ENCODE peak calls at places on chromosomes 1 and 21, in seven cellular contexts. One of them, this sample, is unnamed.

GRCh38 chr1:173638043-173639021 is 3.2 kb downstream of the TEX50 start:
- DNase-seq in RPMI7951: no peak
- DNase-seq in CD8-positive, alpha-beta T cell: no peak
- DNase-seq in HEK293T: no peak
- DNase-seq in AG10803: no peak
- DNase-seq in suprapubic skin: no peak
- DNase-seq in iPS-NIHi11: no peak
- DNase-seq in this sample: no peak

GRCh38 chr21:45091540-45092322 is 17.4 kb downstream of the ADARB1 start:
- DNase-seq in RPMI7951: no peak
- DNase-seq in CD8-positive, alpha-beta T cell: no peak
- DNase-seq in HEK293T: no peak
- DNase-seq in AG10803: peak
- DNase-seq in suprapubic skin: no peak
- DNase-seq in iPS-NIHi11: no peak
- DNase-seq in this sample: no peak

GRCh38 chr1:118989878-118990378 is 1.8 kb upstream of the TBX15 start:
- DNase-seq in RPMI7951: no peak
- DNase-seq in CD8-positive, alpha-beta T cell: no peak
- DNase-seq in HEK293T: no peak
- DNase-seq in AG10803: peak
- DNase-seq in suprapubic skin: no peak
- DNase-seq in iPS-NIHi11: peak
- DNase-seq in this sample: peak

GRCh38 chr1:151827853-151828252 is 3.7 kb downstream of the RORC start:
- DNase-seq in RPMI7951: no peak
- DNase-seq in CD8-positive, alpha-beta T cell: no peak
- DNase-seq in HEK293T: no peak
- DNase-seq in AG10803: no peak
- DNase-seq in suprapubic skin: no peak
- DNase-seq in iPS-NIHi11: no peak
- DNase-seq in this sample: no peak

GRCh38 chr21:36966846-36967657 is 583 bp upstream of the HLCS start:
- DNase-seq in RPMI7951: no peak
- DNase-seq in CD8-positive, alpha-beta T cell: no peak
- DNase-seq in HEK293T: no peak
- DNase-seq in AG10803: no peak
- DNase-seq in suprapubic skin: peak
- DNase-seq in iPS-NIHi11: no peak
- DNase-seq in this sample: peak

GRCh38 chr1:162019006-162019405 is 4.7 kb downstream of the OLFML2B start:
- DNase-seq in RPMI7951: peak
- DNase-seq in CD8-positive, alpha-beta T cell: no peak
- DNase-seq in HEK293T: no peak
- DNase-seq in AG10803: peak
- DNase-seq in suprapubic skin: no peak
- DNase-seq in iPS-NIHi11: no peak
- DNase-seq in this sample: no peak

GRCh38 chr1:8989821-8990220 is 36.4 kb downstream of the SLC2A7 start:
- DNase-seq in RPMI7951: peak
- DNase-seq in CD8-positive, alpha-beta T cell: no peak
- DNase-seq in HEK293T: no peak
- DNase-seq in AG10803: no peak
- DNase-seq in suprapubic skin: no peak
- DNase-seq in iPS-NIHi11: no peak
- DNase-seq in this sample: no peak

GRCh38 chr1:223770621-223771315 is 58.4 kb downstream of the CAPN2 start:
- DNase-seq in RPMI7951: no peak
- DNase-seq in CD8-positive, alpha-beta T cell: no peak
- DNase-seq in HEK293T: no peak
- DNase-seq in AG10803: no peak
- DNase-seq in suprapubic skin: no peak
- DNase-seq in iPS-NIHi11: no peak
- DNase-seq in this sample: no peak

GRCh38 chr1:225882699-225883615 is 777 bp upstream of the TMEM63A start:
- DNase-seq in RPMI7951: peak
- DNase-seq in CD8-positive, alpha-beta T cell: peak
- DNase-seq in HEK293T: peak
- DNase-seq in AG10803: peak
- DNase-seq in suprapubic skin: peak
- DNase-seq in iPS-NIHi11: peak
- DNase-seq in this sample: peak

GRCh38 chr1:168245042-168245441 is 19.2 kb downstream of the SFT2D2 start:
- DNase-seq in RPMI7951: no peak
- DNase-seq in CD8-positive, alpha-beta T cell: no peak
- DNase-seq in HEK293T: no peak
- DNase-seq in AG10803: no peak
- DNase-seq in suprapubic skin: no peak
- DNase-seq in iPS-NIHi11: no peak
- DNase-seq in this sample: no peak

GRCh38 chr1:107750364-107750959 is 214.5 kb downstream of the VAV3 start:
- DNase-seq in RPMI7951: peak
- DNase-seq in CD8-positive, alpha-beta T cell: no peak
- DNase-seq in HEK293T: peak
- DNase-seq in AG10803: peak
- DNase-seq in suprapubic skin: no peak
- DNase-seq in iPS-NIHi11: peak
- DNase-seq in this sample: peak

GRCh38 chr1:160408864-160409263 is 8.5 kb downstream of the VANGL2 start:
- DNase-seq in RPMI7951: no peak
- DNase-seq in CD8-positive, alpha-beta T cell: no peak
- DNase-seq in HEK293T: no peak
- DNase-seq in AG10803: no peak
- DNase-seq in suprapubic skin: no peak
- DNase-seq in iPS-NIHi11: no peak
- DNase-seq in this sample: no peak

GRCh38 chr1:86504130-86504479 is 35.4 kb downstream of the CLCA1 start:
- DNase-seq in RPMI7951: no peak
- DNase-seq in CD8-positive, alpha-beta T cell: no peak
- DNase-seq in HEK293T: no peak
- DNase-seq in AG10803: no peak
- DNase-seq in suprapubic skin: no peak
- DNase-seq in iPS-NIHi11: no peak
- DNase-seq in this sample: peak

GRCh38 chr1:24418898-24419628 is 3.5 kb downstream of the NIPAL3 start:
- DNase-seq in RPMI7951: peak
- DNase-seq in CD8-positive, alpha-beta T cell: no peak
- DNase-seq in HEK293T: no peak
- DNase-seq in AG10803: peak
- DNase-seq in suprapubic skin: no peak
- DNase-seq in iPS-NIHi11: no peak
- DNase-seq in this sample: peak

GRCh38 chr1:223215026-223215425 is 72.0 kb upstream of the TLR5 start:
- DNase-seq in RPMI7951: no peak
- DNase-seq in CD8-positive, alpha-beta T cell: peak
- DNase-seq in HEK293T: no peak
- DNase-seq in AG10803: no peak
- DNase-seq in suprapubic skin: no peak
- DNase-seq in iPS-NIHi11: no peak
- DNase-seq in this sample: no peak

GRCh38 chr1:214281030-214281901 is at the start of gene SMYD2:
- DNase-seq in RPMI7951: peak
- DNase-seq in CD8-positive, alpha-beta T cell: peak
- DNase-seq in HEK293T: peak
- DNase-seq in AG10803: peak
- DNase-seq in suprapubic skin: peak
- DNase-seq in iPS-NIHi11: peak
- DNase-seq in this sample: peak

GRCh38 chr1:230866171-230866811 is 2.0 kb downstream of the C1orf198 start:
- DNase-seq in RPMI7951: peak
- DNase-seq in CD8-positive, alpha-beta T cell: no peak
- DNase-seq in HEK293T: no peak
- DNase-seq in AG10803: peak
- DNase-seq in suprapubic skin: no peak
- DNase-seq in iPS-NIHi11: no peak
- DNase-seq in this sample: no peak

GRCh38 chr1:63920154-63921117 is 146.6 kb downstream of the ROR1 start:
- DNase-seq in RPMI7951: peak
- DNase-seq in CD8-positive, alpha-beta T cell: no peak
- DNase-seq in HEK293T: no peak
- DNase-seq in AG10803: peak
- DNase-seq in suprapubic skin: no peak
- DNase-seq in iPS-NIHi11: no peak
- DNase-seq in this sample: peak

GRCh38 chr1:184032306-184033135 is 5.0 kb downstream of the COLGALT2 start:
- DNase-seq in RPMI7951: no peak
- DNase-seq in CD8-positive, alpha-beta T cell: no peak
- DNase-seq in HEK293T: no peak
- DNase-seq in AG10803: no peak
- DNase-seq in suprapubic skin: no peak
- DNase-seq in iPS-NIHi11: no peak
- DNase-seq in this sample: no peak